ENCODE peak calls at places on chromosomes 1 and 21, in six cellular contexts. One of them, this sample, is unnamed.

GRCh38 chr1:47192458-47193384 is 2.9 kb upstream of the PDZK1IP1 start:
- DNase-seq in heart right ventricle: peak
- DNase-seq in colonic mucosa: peak
- DNase-seq in CD4-positive, alpha-beta memory T cell: peak
- DNase-seq in right cardiac atrium: peak
- DNase-seq in activated CD8-positive, alpha-beta memory T cell treated with anti-CD3 and anti-CD28 coated beads, Interleukin-2, amount 50 U/mL, for 4 hours: peak
- DNase-seq in this sample: peak

GRCh38 chr1:197314672-197315071 is 46.6 kb downstream of the CRB1 start:
- DNase-seq in activated CD8-positive, alpha-beta memory T cell treated with anti-CD3 and anti-CD28 coated beads, Interleukin-2, amount 50 U/mL, for 4 hours: no peak
- DNase-seq in right cardiac atrium: no peak
- DNase-seq in CD4-positive, alpha-beta memory T cell: no peak
- DNase-seq in colonic mucosa: no peak
- DNase-seq in heart right ventricle: no peak
- DNase-seq in this sample: no peak

GRCh38 chr1:182248721-182249120 is 142.9 kb downstream of the GLUL start:
- DNase-seq in activated CD8-positive, alpha-beta memory T cell treated with anti-CD3 and anti-CD28 coated beads, Interleukin-2, amount 50 U/mL, for 4 hours: no peak
- DNase-seq in colonic mucosa: no peak
- DNase-seq in right cardiac atrium: no peak
- DNase-seq in heart right ventricle: no peak
- DNase-seq in CD4-positive, alpha-beta memory T cell: no peak
- DNase-seq in this sample: no peak

GRCh38 chr1:161175771-161176453 is 1.4 kb downstream of the B4GALT3 start:
- DNase-seq in CD4-positive, alpha-beta memory T cell: no peak
- DNase-seq in heart right ventricle: no peak
- DNase-seq in colonic mucosa: no peak
- DNase-seq in right cardiac atrium: peak
- DNase-seq in activated CD8-positive, alpha-beta memory T cell treated with anti-CD3 and anti-CD28 coated beads, Interleukin-2, amount 50 U/mL, for 4 hours: no peak
- DNase-seq in this sample: no peak

GRCh38 chr21:43361493-43362296 is 65.2 kb downstream of the SIK1 start:
- DNase-seq in activated CD8-positive, alpha-beta memory T cell treated with anti-CD3 and anti-CD28 coated beads, Interleukin-2, amount 50 U/mL, for 4 hours: peak
- DNase-seq in CD4-positive, alpha-beta memory T cell: peak
- DNase-seq in right cardiac atrium: peak
- DNase-seq in colonic mucosa: no peak
- DNase-seq in heart right ventricle: peak
- DNase-seq in this sample: peak

GRCh38 chr21:33936221-33937038 is 20.8 kb upstream of the ATP5PO start:
- DNase-seq in colonic mucosa: no peak
- DNase-seq in heart right ventricle: no peak
- DNase-seq in CD4-positive, alpha-beta memory T cell: peak
- DNase-seq in activated CD8-positive, alpha-beta memory T cell treated with anti-CD3 and anti-CD28 coated beads, Interleukin-2, amount 50 U/mL, for 4 hours: peak
- DNase-seq in right cardiac atrium: no peak
- DNase-seq in this sample: peak

GRCh38 chr1:189357317-189357716 is 1120.3 kb downstream of the BRINP3 start:
- DNase-seq in CD4-positive, alpha-beta memory T cell: no peak
- DNase-seq in right cardiac atrium: no peak
- DNase-seq in colonic mucosa: no peak
- DNase-seq in activated CD8-positive, alpha-beta memory T cell treated with anti-CD3 and anti-CD28 coated beads, Interleukin-2, amount 50 U/mL, for 4 hours: no peak
- DNase-seq in heart right ventricle: no peak
- DNase-seq in this sample: no peak

GRCh38 chr1:204113900-204114299 is 37.9 kb downstream of the ETNK2 start:
- DNase-seq in right cardiac atrium: no peak
- DNase-seq in heart right ventricle: no peak
- DNase-seq in CD4-positive, alpha-beta memory T cell: no peak
- DNase-seq in colonic mucosa: no peak
- DNase-seq in activated CD8-positive, alpha-beta memory T cell treated with anti-CD3 and anti-CD28 coated beads, Interleukin-2, amount 50 U/mL, for 4 hours: no peak
- DNase-seq in this sample: no peak

GRCh38 chr21:8992731-8993174 is 1528.6 kb upstream of the TPTE start:
- DNase-seq in heart right ventricle: no peak
- DNase-seq in right cardiac atrium: no peak
- DNase-seq in CD4-positive, alpha-beta memory T cell: no peak
- DNase-seq in activated CD8-positive, alpha-beta memory T cell treated with anti-CD3 and anti-CD28 coated beads, Interleukin-2, amount 50 U/mL, for 4 hours: no peak
- DNase-seq in colonic mucosa: no peak
- DNase-seq in this sample: no peak

GRCh38 chr1:230113605-230114241 is 46.7 kb downstream of the GALNT2 start:
- DNase-seq in CD4-positive, alpha-beta memory T cell: no peak
- DNase-seq in right cardiac atrium: peak
- DNase-seq in activated CD8-positive, alpha-beta memory T cell treated with anti-CD3 and anti-CD28 coated beads, Interleukin-2, amount 50 U/mL, for 4 hours: no peak
- DNase-seq in heart right ventricle: peak
- DNase-seq in colonic mucosa: no peak
- DNase-seq in this sample: no peak

GRCh38 chr1:25569599-25570458 is 26.4 kb downstream of the LDLRAP1 start:
- DNase-seq in CD4-positive, alpha-beta memory T cell: no peak
- DNase-seq in heart right ventricle: no peak
- DNase-seq in right cardiac atrium: no peak
- DNase-seq in activated CD8-positive, alpha-beta memory T cell treated with anti-CD3 and anti-CD28 coated beads, Interleukin-2, amount 50 U/mL, for 4 hours: no peak
- DNase-seq in colonic mucosa: no peak
- DNase-seq in this sample: no peak

GRCh38 chr21:35643176-35643575 is 417.1 kb downstream of the SETD4 start:
- DNase-seq in activated CD8-positive, alpha-beta memory T cell treated with anti-CD3 and anti-CD28 coated beads, Interleukin-2, amount 50 U/mL, for 4 hours: no peak
- DNase-seq in CD4-positive, alpha-beta memory T cell: no peak
- DNase-seq in heart right ventricle: no peak
- DNase-seq in colonic mucosa: no peak
- DNase-seq in right cardiac atrium: no peak
- DNase-seq in this sample: no peak

GRCh38 chr1:46489169-46489637 is 433 bp upstream of the DMBX1 start:
- DNase-seq in right cardiac atrium: no peak
- DNase-seq in colonic mucosa: no peak
- DNase-seq in CD4-positive, alpha-beta memory T cell: no peak
- DNase-seq in activated CD8-positive, alpha-beta memory T cell treated with anti-CD3 and anti-CD28 coated beads, Interleukin-2, amount 50 U/mL, for 4 hours: peak
- DNase-seq in heart right ventricle: no peak
- DNase-seq in this sample: no peak

GRCh38 chr21:32364387-32364786 is 28.4 kb downstream of the URB1 start:
- DNase-seq in activated CD8-positive, alpha-beta memory T cell treated with anti-CD3 and anti-CD28 coated beads, Interleukin-2, amount 50 U/mL, for 4 hours: no peak
- DNase-seq in CD4-positive, alpha-beta memory T cell: no peak
- DNase-seq in colonic mucosa: peak
- DNase-seq in heart right ventricle: peak
- DNase-seq in right cardiac atrium: peak
- DNase-seq in this sample: no peak

GRCh38 chr1:17606826-17607440 is 67.4 kb downstream of the ARHGEF10L start:
- DNase-seq in right cardiac atrium: peak
- DNase-seq in CD4-positive, alpha-beta memory T cell: peak
- DNase-seq in activated CD8-positive, alpha-beta memory T cell treated with anti-CD3 and anti-CD28 coated beads, Interleukin-2, amount 50 U/mL, for 4 hours: peak
- DNase-seq in colonic mucosa: peak
- DNase-seq in heart right ventricle: peak
- DNase-seq in this sample: no peak

GRCh38 chr1:20721117-20722061 is 3.6 kb upstream of the KIF17 start:
- DNase-seq in activated CD8-positive, alpha-beta memory T cell treated with anti-CD3 and anti-CD28 coated beads, Interleukin-2, amount 50 U/mL, for 4 hours: no peak
- DNase-seq in right cardiac atrium: no peak
- DNase-seq in colonic mucosa: no peak
- DNase-seq in CD4-positive, alpha-beta memory T cell: no peak
- DNase-seq in heart right ventricle: no peak
- DNase-seq in this sample: no peak

GRCh38 chr1:192277635-192278034 is 39.2 kb upstream of the RGS21 start:
- DNase-seq in CD4-positive, alpha-beta memory T cell: no peak
- DNase-seq in heart right ventricle: no peak
- DNase-seq in right cardiac atrium: no peak
- DNase-seq in colonic mucosa: no peak
- DNase-seq in activated CD8-positive, alpha-beta memory T cell treated with anti-CD3 and anti-CD28 coated beads, Interleukin-2, amount 50 U/mL, for 4 hours: no peak
- DNase-seq in this sample: no peak

GRCh38 chr1:151905070-151905442 is 4.3 kb downstream of the THEM4 start:
- DNase-seq in activated CD8-positive, alpha-beta memory T cell treated with anti-CD3 and anti-CD28 coated beads, Interleukin-2, amount 50 U/mL, for 4 hours: peak
- DNase-seq in right cardiac atrium: peak
- DNase-seq in CD4-positive, alpha-beta memory T cell: peak
- DNase-seq in heart right ventricle: no peak
- DNase-seq in colonic mucosa: no peak
- DNase-seq in this sample: peak

GRCh38 chr1:43711524-43712386 is 4.4 kb downstream of the ST3GAL3 start:
- DNase-seq in heart right ventricle: no peak
- DNase-seq in CD4-positive, alpha-beta memory T cell: no peak
- DNase-seq in activated CD8-positive, alpha-beta memory T cell treated with anti-CD3 and anti-CD28 coated beads, Interleukin-2, amount 50 U/mL, for 4 hours: no peak
- DNase-seq in right cardiac atrium: no peak
- DNase-seq in colonic mucosa: no peak
- DNase-seq in this sample: no peak

GRCh38 chr1:228341450-228341813 is 65.2 kb downstream of the TRIM11 start:
- DNase-seq in colonic mucosa: no peak
- DNase-seq in activated CD8-positive, alpha-beta memory T cell treated with anti-CD3 and anti-CD28 coated beads, Interleukin-2, amount 50 U/mL, for 4 hours: peak
- DNase-seq in heart right ventricle: no peak
- DNase-seq in CD4-positive, alpha-beta memory T cell: no peak
- DNase-seq in right cardiac atrium: no peak
- DNase-seq in this sample: no peak

GRCh38 chr1:198024782-198025181 is 107.6 kb downstream of the LHX9 start:
- DNase-seq in heart right ventricle: no peak
- DNase-seq in colonic mucosa: no peak
- DNase-seq in CD4-positive, alpha-beta memory T cell: no peak
- DNase-seq in activated CD8-positive, alpha-beta memory T cell treated with anti-CD3 and anti-CD28 coated beads, Interleukin-2, amount 50 U/mL, for 4 hours: no peak
- DNase-seq in right cardiac atrium: no peak
- DNase-seq in this sample: no peak

GRCh38 chr1:7719468-7720104 is 51.5 kb upstream of the VAMP3 start:
- DNase-seq in colonic mucosa: no peak
- DNase-seq in CD4-positive, alpha-beta memory T cell: no peak
- DNase-seq in right cardiac atrium: no peak
- DNase-seq in heart right ventricle: peak
- DNase-seq in activated CD8-positive, alpha-beta memory T cell treated with anti-CD3 and anti-CD28 coated beads, Interleukin-2, amount 50 U/mL, for 4 hours: no peak
- DNase-seq in this sample: no peak

GRCh38 chr1:19179597-19180271 is 30.3 kb downstream of the UBR4 start:
- DNase-seq in heart right ventricle: no peak
- DNase-seq in colonic mucosa: no peak
- DNase-seq in CD4-positive, alpha-beta memory T cell: peak
- DNase-seq in activated CD8-positive, alpha-beta memory T cell treated with anti-CD3 and anti-CD28 coated beads, Interleukin-2, amount 50 U/mL, for 4 hours: no peak
- DNase-seq in right cardiac atrium: no peak
- DNase-seq in this sample: peak

GRCh38 chr1:184932319-184932718 is 42.0 kb downstream of the NIBAN1 start:
- DNase-seq in heart right ventricle: no peak
- DNase-seq in right cardiac atrium: no peak
- DNase-seq in activated CD8-positive, alpha-beta memory T cell treated with anti-CD3 and anti-CD28 coated beads, Interleukin-2, amount 50 U/mL, for 4 hours: no peak
- DNase-seq in CD4-positive, alpha-beta memory T cell: no peak
- DNase-seq in colonic mucosa: no peak
- DNase-seq in this sample: no peak